ENCODE peak calls at places on chromosomes 7 and 10, in four cellular contexts. U, L, J and C are unnamed samples.

GRCh38 chr7:9488555-9488954 is 1055.1 kb downstream of the NXPH1 start:
- DNase-seq in J (no peak), L (no peak), U (no peak), C (no peak)

GRCh38 chr7:73839290-73839689 is 3.0 kb downstream of the METTL27 start:
- DNase-seq in J (no peak), U (no peak), L (no peak), C (no peak)

GRCh38 chr7:151437163-151437553 is 2.8 kb downstream of the CRYGN start:
- DNase-seq in L (no peak), J (no peak), U (no peak), C (no peak)

GRCh38 chr7:143512488-143513340 is 35.0 kb downstream of the TAS2R41 start:
- DNase-seq in L (no peak), J (no peak), U (no peak), C (no peak)

GRCh38 chr10:86646532-86646931 is 7.8 kb upstream of the OPN4 start:
- DNase-seq in U (no peak), J (no peak), L (no peak), C (no peak)

GRCh38 chr10:10110817-10111490 is 906.7 kb upstream of the CELF2 start:
- DNase-seq in J (no peak), U (no peak), L (no peak), C (no peak)

GRCh38 chr7:99380823-99381663 is 6.5 kb downstream of the ARPC1B start:
- DNase-seq in L (peak), J (no peak), U (no peak), C (no peak)

GRCh38 chr10:64329510-64329909 is 808.3 kb downstream of the REEP3 start:
- DNase-seq in J (no peak), U (no peak), L (no peak), C (no peak)

GRCh38 chr10:76072384-76072783 is 641.0 kb downstream of the LRMDA start:
- DNase-seq in J (no peak), L (no peak), U (no peak), C (no peak)

GRCh38 chr7:116354546-116355422 is 144.4 kb downstream of the TES start:
- DNase-seq in U (peak), J (peak), L (no peak), C (no peak)

GRCh38 chr10:68988530-68989316 is at the start of gene KIFBP:
- DNase-seq in J (peak), L (peak), U (peak), C (peak)

GRCh38 chr7:97187067-97187466 is 69.6 kb downstream of the SDHAF3 start:
- DNase-seq in U (no peak), J (no peak), L (no peak), C (no peak)

GRCh38 chr7:28582226-28582625 is 169.9 kb downstream of the CREB5 start:
- DNase-seq in L (no peak), J (no peak), U (no peak), C (no peak)

GRCh38 chr10:132549416-132549815 is 11.8 kb downstream of the INPP5A start:
- DNase-seq in U (no peak), L (no peak), J (no peak), C (no peak)

GRCh38 chr7:94409561-94409960 is 14.9 kb downstream of the COL1A2 start:
- DNase-seq in J (no peak), U (no peak), L (no peak), C (no peak)

GRCh38 chr7:6271091-6271658 is 1.2 kb downstream of the CYTH3 start:
- DNase-seq in L (no peak), J (peak), U (peak), C (no peak)

GRCh38 chr10:17348111-17349008 is 106.0 kb downstream of the ST8SIA6 start:
- DNase-seq in J (peak), U (peak), L (no peak), C (peak)

GRCh38 chr7:157885140-157885539 is 548.3 kb downstream of the DNAJB6 start:
- DNase-seq in J (no peak), U (no peak), L (no peak), C (no peak)

GRCh38 chr7:157884461-157885062 is 547.8 kb downstream of the DNAJB6 start:
- DNase-seq in L (no peak), J (no peak), U (no peak), C (no peak)

GRCh38 chr7:157877298-157877840 is 540.6 kb downstream of the DNAJB6 start:
- DNase-seq in L (no peak), J (no peak), U (no peak), C (no peak)

GRCh38 chr7:157876469-157877285 is 539.9 kb downstream of the DNAJB6 start:
- DNase-seq in L (no peak), J (no peak), U (no peak), C (no peak)

GRCh38 chr7:157881062-157881771 is 544.4 kb downstream of the DNAJB6 start:
- DNase-seq in L (no peak), U (no peak), J (no peak), C (no peak)
- TF ChIP-seq CTCF in L (no peak), U (no peak), J (no peak), C (no peak)

GRCh38 chr10:60591119-60591518 is 187.2 kb upstream of the CDK1 start:
- DNase-seq in J (no peak), L (no peak), U (no peak), C (no peak)

GRCh38 chr10:60594476-60595051 is 183.7 kb upstream of the CDK1 start:
- DNase-seq in J (no peak), U (no peak), L (no peak), C (no peak)
- TF ChIP-seq CTCF in J (no peak), U (no peak), L (no peak), C (no peak)

GRCh38 chr7:22295402-22296264 is 61.3 kb downstream of the RAPGEF5 start:
- DNase-seq in U (no peak), J (no peak), L (no peak), C (no peak)
- TF ChIP-seq CTCF in U (no peak), J (no peak), L (no peak), C (no peak)

GRCh38 chr7:37833107-37833817 is 15.1 kb upstream of the NME8 start:
- DNase-seq in J (peak), U (peak), L (peak), C (peak)

GRCh38 chr7:37831214-37831613 is 17.2 kb upstream of the NME8 start:
- DNase-seq in L (no peak), J (no peak), U (no peak), C (no peak)

GRCh38 chr7:37832194-37832593 is 16.2 kb upstream of the NME8 start:
- DNase-seq in J (peak), U (peak), L (peak), C (no peak)

DNA sequence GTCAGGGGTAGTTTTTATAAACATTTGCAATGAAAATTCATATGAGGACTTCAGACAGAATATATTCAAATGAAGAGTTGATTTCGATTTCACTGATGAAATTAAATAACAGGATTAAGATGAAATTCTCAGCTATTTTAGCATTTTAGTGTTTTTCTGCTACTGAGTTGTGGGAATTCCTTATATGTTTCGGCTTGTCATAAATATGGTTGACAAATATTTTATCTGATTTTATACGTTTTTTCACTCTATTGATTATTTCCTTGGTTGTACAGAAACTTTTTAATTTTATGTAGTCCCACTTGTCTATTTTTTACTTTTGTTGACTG is 14.6 kb upstream of the NME8 start:
- DNase-seq in J (no peak), U (no peak), L (no peak), C (no peak)
- TF ChIP-seq CTCF in J (no peak), U (no peak), L (no peak), C (no peak)